ENCODE peak calls at places on chromosomes 16 and 17, in six cellular contexts. E is spleen; A is activated CD8-positive, alpha-beta T cell treated with anti-CD3 and anti-CD28 coated beads, Interleukin-2, amount 10 ng/mL, durations not matched to agents 7 days and 5 days; U is foreskin fibroblast; S is T-helper 2 cell treated with Interferon-gamma antibody and Interleukin-4, amounts not matched to agents 5 μg/mL and 100 μg/mL, for 36 hours; B is heart right ventricle. X is an unnamed sample.

GRCh38 chr17:40980594-40980993 is 3.5 kb downstream of the KRT40 start:
- DNase-seq in E (no peak), A (no peak), U (peak; percentile 51), S (no peak), B (no peak), X (peak; percentile 45)

GRCh38 chr17:56432443-56432842 is 161.1 kb upstream of the NOG start:
- DNase-seq in E (no peak), A (no peak), U (no peak), S (no peak), B (no peak), X (no peak)

GRCh38 chr16:70267516-70267915 is 15.8 kb upstream of the EXOSC6 start:
- DNase-seq in E (no peak), A (peak; percentile 37), U (peak; percentile 34), S (no peak), B (no peak), X (peak; percentile 18)

GRCh38 chr17:81844887-81845286 is 10.0 kb upstream of the PPP1R27 start:
- DNase-seq in E (peak; percentile 53), A (no peak), U (no peak), S (no peak), B (no peak), X (no peak)

GRCh38 chr16:17375388-17376304 is 95.1 kb downstream of the XYLT1 start:
- DNase-seq in E (no peak), A (no peak), U (no peak), S (no peak), B (no peak), X (no peak)

GRCh38 chr16:49932943-49933342 is 77.0 kb upstream of the ZNF423 start:
- DNase-seq in E (peak; percentile 2), A (no peak), U (peak; percentile 20), S (no peak), B (peak; percentile 19), X (no peak)

GRCh38 chr17:81244358-81245023 is 5.4 kb downstream of the NDUFAF8 start:
- DNase-seq in E (peak; percentile 73), A (no peak), U (no peak), S (no peak), B (no peak), X (no peak)

GRCh38 chr16:77290451-77291110 is 91.4 kb downstream of the SYCE1L start:
- DNase-seq in E (no peak), A (no peak), U (no peak), S (no peak), B (no peak), X (peak; percentile 65)

GRCh38 chr17:18182978-18183333 is 672 bp upstream of the ALKBH5 start:
- DNase-seq in E (peak; percentile 97), A (peak; percentile 86), U (peak; percentile 87), S (peak; percentile 87), B (peak; percentile 88), X (peak; percentile 62)

GRCh38 chr17:7850118-7850504 is 4.8 kb upstream of the TMEM88 start:
- DNase-seq in E (no peak), A (no peak), U (no peak), S (no peak), B (no peak), X (no peak)

GRCh38 chr17:38637951-38638350 is 32.2 kb upstream of the SRCIN1 start:
- DNase-seq in E (peak; percentile 1), A (no peak), U (no peak), S (no peak), B (no peak), X (no peak)

GRCh38 chr17:16886655-16887322 is 85.1 kb downstream of the TNFRSF13B start:
- DNase-seq in E (peak; percentile 3), A (no peak), U (no peak), S (no peak), B (no peak), X (no peak)

GRCh38 chr17:30239089-30239462 is 3.6 kb upstream of the SLC6A4 start:
- DNase-seq in E (peak; percentile 6), A (no peak), U (no peak), S (no peak), B (no peak), X (no peak)

GRCh38 chr16:73170587-73170986 is 122.7 kb upstream of the ZFHX3 start:
- DNase-seq in E (no peak), A (no peak), U (no peak), S (no peak), B (peak; percentile 30), X (no peak)

GRCh38 chr16:62829615-62830014 is 793.4 kb upstream of the CDH8 start:
- DNase-seq in E (no peak), A (no peak), U (no peak), S (no peak), B (no peak), X (no peak)

GRCh38 chr17:38421871-38422819 is 6.1 kb upstream of the ARHGAP23 start:
- DNase-seq in E (no peak), A (no peak), U (no peak), S (no peak), B (no peak), X (no peak)

GRCh38 chr17:35605753-35606152 is 18.6 kb downstream of the AP2B1 start:
- DNase-seq in E (no peak), A (no peak), U (peak; percentile 41), S (no peak), B (no peak), X (no peak)

GRCh38 chr16:80511824-80512223 is 29.0 kb upstream of the DYNLRB2 start:
- DNase-seq in E (no peak), A (no peak), U (no peak), S (no peak), B (no peak), X (no peak)

GRCh38 chr17:75457047-75457654 is 716 bp downstream of the TMEM94 start:
- DNase-seq in E (peak; percentile 80), A (no peak), U (peak; percentile 34), S (no peak), B (peak; percentile 26), X (peak; percentile 31)

GRCh38 chr16:55357241-55357640 is 33.2 kb downstream of the IRX6 start:
- DNase-seq in E (no peak), A (no peak), U (no peak), S (no peak), B (no peak), X (no peak)

GRCh38 chr17:10513284-10514067 is 4.9 kb downstream of the MYH1 start:
- DNase-seq in E (no peak), A (no peak), U (no peak), S (no peak), B (peak; percentile 4), X (no peak)

GRCh38 chr17:78135858-78136500 is 5.4 kb downstream of the TMC8 start:
- DNase-seq in E (no peak), A (no peak), U (no peak), S (no peak), B (no peak), X (no peak)

GRCh38 chr17:79220715-79221291 is 146.2 kb downstream of the ENGASE start:
- DNase-seq in E (no peak), A (no peak), U (no peak), S (no peak), B (no peak), X (no peak)

X was measured in stromal cell of bone marrow.